ENCODE peak calls at places on chromosomes 2 and 18, in five cellular contexts. N is GM23248, M is H9, Z is IMR-90, T is K562. X is an unnamed sample. For H3K4me1, the result is how much of the 10 kb centered on the place peaks cover.

GRCh38 chr2:150856596-150857281 is 369.3 kb upstream of the RND3 start:
- DNase-seq in M (no peak), T (no peak), N (peak), Z (peak), X (no peak)

GRCh38 chr2:36912692-36913091 is 53.6 kb downstream of the STRN start:
- DNase-seq in T (no peak), Z (peak), N (peak), M (no peak), X (no peak)

GRCh38 chr2:133264951-133265949 is 303.0 kb downstream of the NCKAP5 start:
- DNase-seq in M (peak), Z (no peak), T (no peak), N (no peak), X (no peak)

GRCh38 chr2:178827739-178828487 is 20.7 kb upstream of the TTN start:
- DNase-seq in M (no peak), N (no peak), T (no peak), Z (no peak), X (no peak)

GRCh38 chr2:234259440-234259839 is 208.9 kb downstream of the SPP2 start:
- DNase-seq in N (peak), T (no peak), Z (no peak), M (no peak), X (no peak)

GRCh38 chr2:30514861-30515435 is 67.9 kb downstream of the LCLAT1 start:
- DNase-seq in N (no peak), M (no peak), T (peak), Z (no peak), X (no peak)

GRCh38 chr18:55582325-55582724 is 5.7 kb downstream of the TCF4 start:
- DNase-seq in Z (no peak), N (no peak), M (peak), T (no peak), X (no peak)

GRCh38 chr2:223725494-223725893 is 111.9 kb downstream of the AP1S3 start:
- DNase-seq in Z (peak), M (peak), N (peak), T (peak), X (peak)

GRCh38 chr2:190835303-190835930 is 45.2 kb upstream of the GLS start:
- DNase-seq in Z (peak), N (peak), T (no peak), M (no peak), X (no peak)

GRCh38 chr2:219406861-219407230 is 11.3 kb upstream of the DES start:
- DNase-seq in N (peak), M (no peak), Z (peak), T (no peak), X (no peak)

GRCh38 chr2:1605659-1606400 is 138.5 kb downstream of the PXDN start:
- DNase-seq in N (peak), Z (peak), T (no peak), M (peak), X (no peak)

DNA sequence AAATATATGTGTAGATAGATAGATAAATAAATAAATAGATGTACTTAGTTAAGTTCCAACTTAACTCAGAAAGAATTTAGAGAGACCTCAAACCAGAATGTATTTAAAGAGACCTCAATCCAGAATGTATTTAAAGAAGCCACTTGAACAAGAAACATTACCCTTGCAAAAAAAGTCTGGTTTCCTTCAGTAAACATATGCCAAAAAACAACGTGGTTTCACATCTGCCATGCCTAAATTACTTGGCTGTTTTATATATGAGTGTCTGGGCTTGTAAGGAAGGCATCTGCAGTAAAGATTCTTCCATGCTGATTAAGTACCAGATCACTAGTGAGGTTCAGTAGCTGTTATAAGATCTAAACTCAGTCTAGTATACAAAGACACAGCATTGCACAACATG is 29.1 kb upstream of the RPE start:
- DNase-seq in Z (no peak), T (no peak), M (no peak), N (no peak), X (no peak)
- H3K27ac ChIP-seq in Z (no peak), T (no peak), M (no peak), N (no peak), X (no peak)

GRCh38 chr2:96144481-96145027 is 686 bp downstream of the DUSP2 start:
- DNase-seq in M (peak), Z (no peak), T (no peak), N (no peak), X (no peak)
- H3K4me1 ChIP-seq in M (under half), Z (under half), T (under half), N (under half), X (under half)

DNA sequence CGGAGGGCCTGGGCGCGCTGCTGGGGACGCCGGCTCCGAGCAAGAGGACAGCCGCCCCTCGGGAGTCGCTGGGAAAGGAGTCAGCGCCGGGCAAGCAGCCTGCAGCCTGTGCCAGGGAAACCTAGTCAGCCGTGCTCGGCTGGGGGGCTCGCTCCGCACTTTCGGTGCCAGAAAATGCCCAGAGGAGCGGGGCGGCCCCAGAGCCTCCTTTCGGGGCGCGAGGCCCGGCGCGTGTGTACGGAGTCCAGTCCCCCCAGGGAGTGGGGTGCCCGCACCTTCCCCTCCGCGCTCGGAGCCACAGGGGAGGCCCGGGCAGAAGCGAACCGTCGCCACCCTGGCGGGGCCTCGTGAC is 81.9 kb upstream of the LDLRAD4 start:
- DNase-seq in Z (no peak), M (peak), T (no peak), N (peak), X (no peak)
- H2AFZ ChIP-seq in Z (peak), M (no peak), T (no peak), N (peak), X (peak)

DNA sequence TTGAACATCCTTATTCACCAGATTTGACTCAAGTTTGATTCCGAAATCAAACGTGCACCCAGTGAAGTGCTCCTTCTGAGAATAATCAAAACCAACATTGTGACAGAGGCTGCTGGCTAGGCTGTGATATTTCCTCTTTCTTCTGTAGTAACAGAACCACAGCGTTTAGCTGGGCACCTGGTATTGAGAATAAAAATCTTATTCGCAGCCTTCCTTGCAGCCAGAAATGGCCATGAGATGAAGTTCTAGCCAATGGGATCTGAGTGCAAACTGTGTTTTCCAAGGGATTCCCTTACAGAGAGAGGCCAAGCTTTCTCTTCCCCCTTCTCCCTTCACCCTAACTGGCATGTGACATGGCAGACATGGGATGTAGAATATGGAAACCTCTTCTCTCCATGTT is 51.7 kb downstream of the TMEM163 start:
- DNase-seq in Z (no peak), N (no peak), T (no peak), M (no peak), X (no peak)
- H3K27ac ChIP-seq in Z (no peak), N (no peak), T (no peak), M (no peak), X (no peak)

DNA sequence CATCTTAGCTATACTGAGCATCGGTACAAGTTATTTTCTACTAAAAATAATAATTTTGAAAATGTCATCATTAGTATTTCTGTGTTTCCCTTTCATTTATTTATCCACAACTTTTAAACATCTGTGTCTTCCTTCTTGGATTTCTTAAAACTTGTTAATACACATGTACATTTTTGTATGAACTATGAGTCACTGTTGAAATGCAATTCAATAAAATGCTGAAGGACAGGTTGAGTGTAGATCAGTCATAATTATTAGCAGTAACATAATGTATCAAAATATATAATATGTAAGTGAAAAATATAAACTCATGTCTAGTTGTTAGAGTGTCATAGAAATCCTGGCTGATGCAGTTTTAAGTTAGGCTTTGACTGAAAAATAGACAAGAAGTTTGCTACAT is 115.9 kb downstream of the MEIS1 start:
- DNase-seq in T (no peak), N (no peak), Z (no peak), M (no peak), X (no peak)
- H3K4me1 ChIP-seq in T (under half), N (under half), Z (under half), M (under half), X (under half)

DNA sequence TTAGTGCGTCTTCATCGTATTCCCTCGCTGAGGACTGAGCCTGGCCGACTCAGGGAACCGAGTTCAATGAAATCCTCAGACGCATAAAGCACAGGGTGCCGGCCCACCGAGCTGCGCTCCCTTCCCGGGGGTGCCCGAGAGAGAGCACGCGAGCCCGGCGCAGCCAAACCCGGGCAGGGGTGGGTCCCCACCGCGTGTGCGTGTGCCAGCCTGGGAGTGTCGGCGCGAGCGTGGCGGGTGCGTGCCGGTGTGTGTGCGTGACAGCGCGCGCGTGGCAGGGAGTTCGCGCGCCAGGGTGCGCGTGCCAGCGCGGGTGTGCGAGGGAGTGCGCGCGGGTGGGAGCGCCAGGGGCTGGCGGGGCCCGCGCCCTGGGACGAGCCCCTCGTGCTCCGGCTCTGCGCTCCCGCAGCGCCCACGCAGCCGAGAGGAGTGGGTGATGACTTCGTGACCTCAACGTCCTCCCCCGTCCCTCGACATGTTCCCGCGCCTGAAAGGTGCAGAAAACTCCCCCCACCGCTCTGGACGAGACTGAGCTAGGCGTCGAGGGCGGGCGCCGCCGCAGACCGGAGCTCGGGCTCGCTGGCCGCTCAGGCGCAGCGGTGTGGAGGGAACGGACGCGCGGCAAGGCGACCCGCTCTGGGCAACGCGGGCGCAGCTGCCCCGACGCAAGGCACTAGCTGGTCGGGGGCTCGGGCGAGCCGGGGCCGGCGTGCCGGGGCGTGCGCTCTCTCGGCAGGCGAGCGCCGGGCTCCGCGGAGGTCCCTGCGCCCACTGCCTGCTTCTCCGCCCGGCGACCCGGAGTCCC is 583.0 kb downstream of the ZEB2 start:
- DNase-seq in N (peak), M (peak), Z (peak), T (no peak), X (no peak)
- H2AFZ ChIP-seq in N (peak), M (no peak), Z (peak), T (no peak), X (peak)

GRCh38 chr2:216688731-216689360 is 6.5 kb downstream of the IGFBP5 start:
- DNase-seq in Z (no peak), M (no peak), T (no peak), N (no peak), X (no peak)

GRCh38 chr2:216691210-216691741 is 4.1 kb downstream of the IGFBP5 start:
- DNase-seq in N (peak), T (peak), M (peak), Z (peak), X (no peak)

GRCh38 chr2:216690451-216691209 is 4.7 kb downstream of the IGFBP5 start:
- DNase-seq in N (peak), T (no peak), M (no peak), Z (peak), X (no peak)

GRCh38 chr2:216687646-216688045 is 7.7 kb downstream of the IGFBP5 start:
- DNase-seq in N (peak), T (peak), Z (no peak), M (peak), X (no peak)

DNA sequence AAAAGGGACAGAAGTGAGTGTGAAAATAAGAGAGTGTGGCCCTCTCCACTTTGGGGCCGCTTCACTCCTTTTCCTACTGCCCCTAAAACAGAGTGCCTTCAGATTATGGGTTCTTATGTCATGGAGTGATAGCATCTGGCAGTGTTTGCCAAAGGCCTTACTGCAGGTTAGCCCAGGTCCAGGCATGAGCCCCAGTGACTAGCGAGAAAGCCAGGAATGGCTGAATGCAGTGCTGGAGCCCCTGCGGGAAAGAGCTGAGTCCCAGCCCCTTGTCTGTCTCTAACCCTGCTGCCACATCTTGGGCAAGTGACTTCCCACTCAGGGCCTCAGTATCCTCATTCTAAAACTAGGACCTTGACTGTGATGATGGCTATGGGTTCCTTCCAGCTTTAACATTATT is 6.0 kb downstream of the IGFBP5 start:
- DNase-seq in M (no peak), Z (no peak), T (no peak), N (no peak), X (no peak)
- H3K27ac ChIP-seq in M (no peak), Z (peak), T (no peak), N (no peak), X (no peak)

DNA sequence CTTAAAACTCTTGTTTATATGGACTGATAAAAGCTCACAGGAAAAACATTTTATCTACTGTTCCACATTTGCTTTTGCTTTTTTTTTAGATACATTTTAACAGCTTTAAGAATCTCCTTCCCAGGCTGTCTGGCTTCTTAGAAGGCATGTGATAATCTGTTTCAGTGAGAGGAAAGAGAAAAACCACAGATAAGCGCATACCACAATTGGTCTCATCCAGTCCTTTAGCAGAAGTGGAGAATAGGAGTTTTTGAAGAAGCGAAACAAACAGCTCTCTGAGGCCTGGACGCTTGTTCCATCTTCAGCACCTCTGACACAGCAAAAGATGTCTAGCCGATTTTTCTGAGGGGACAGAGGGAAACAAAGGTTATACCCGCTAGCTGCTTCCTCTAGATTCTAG is 37.6 kb downstream of the RMC1 start:
- DNase-seq in M (no peak), Z (peak), N (no peak), T (no peak), X (no peak)
- H3K4me1 ChIP-seq in M (under half), Z (under half), N (under half), T (under half), X (under half)